ENCODE peak calls at places on chromosome 16, in eight cellular contexts. One of them, this sample, is unnamed.

GRCh38 chr16:57863434-57864160 is 61.3 kb upstream of the KIFC3 start:
- DNase-seq in tibial nerve: peak
- DNase-seq in heart right ventricle: peak
- DNase-seq in ovary: peak
- DNase-seq in neural crest cell: peak
- DNase-seq in heart left ventricle: peak
- DNase-seq in WTC11: peak
- DNase-seq in GM12865: no peak
- DNase-seq in this sample: no peak

GRCh38 chr16:83060-83603 is 5.1 kb downstream of the MPG start:
- DNase-seq in tibial nerve: no peak
- DNase-seq in heart right ventricle: no peak
- DNase-seq in ovary: no peak
- DNase-seq in neural crest cell: no peak
- DNase-seq in heart left ventricle: no peak
- DNase-seq in WTC11: no peak
- DNase-seq in GM12865: no peak
- DNase-seq in this sample: no peak

GRCh38 chr16:73846292-73846849 is 450.2 kb upstream of the PSMD7 start:
- DNase-seq in tibial nerve: no peak
- DNase-seq in heart right ventricle: no peak
- DNase-seq in ovary: no peak
- DNase-seq in neural crest cell: no peak
- DNase-seq in heart left ventricle: no peak
- DNase-seq in WTC11: peak
- DNase-seq in GM12865: no peak
- DNase-seq in this sample: no peak

GRCh38 chr16:23726710-23727109 is 13.7 kb upstream of the ERN2 start:
- DNase-seq in tibial nerve: no peak
- DNase-seq in heart right ventricle: no peak
- DNase-seq in ovary: no peak
- DNase-seq in neural crest cell: no peak
- DNase-seq in heart left ventricle: no peak
- DNase-seq in WTC11: no peak
- DNase-seq in GM12865: no peak
- DNase-seq in this sample: no peak

GRCh38 chr16:85126731-85127662 is 14.7 kb upstream of the CIBAR2 start:
- DNase-seq in tibial nerve: no peak
- DNase-seq in heart right ventricle: no peak
- DNase-seq in ovary: peak
- DNase-seq in neural crest cell: no peak
- DNase-seq in heart left ventricle: no peak
- DNase-seq in WTC11: peak
- DNase-seq in GM12865: no peak
- DNase-seq in this sample: peak

GRCh38 chr16:19822534-19822933 is 62.1 kb downstream of the GPRC5B start:
- DNase-seq in tibial nerve: no peak
- DNase-seq in heart right ventricle: no peak
- DNase-seq in ovary: no peak
- DNase-seq in neural crest cell: no peak
- DNase-seq in heart left ventricle: no peak
- DNase-seq in WTC11: no peak
- DNase-seq in GM12865: no peak
- DNase-seq in this sample: no peak

GRCh38 chr16:53703590-53704444 is at the start of the genes FTO and RPGRIP1L:
- DNase-seq in tibial nerve: peak
- DNase-seq in heart right ventricle: peak
- DNase-seq in ovary: peak
- DNase-seq in neural crest cell: peak
- DNase-seq in heart left ventricle: peak
- DNase-seq in WTC11: peak
- DNase-seq in GM12865: peak
- DNase-seq in this sample: peak

GRCh38 chr16:74568961-74569631 is 37.8 kb downstream of the GLG1 start:
- DNase-seq in tibial nerve: no peak
- DNase-seq in heart right ventricle: no peak
- DNase-seq in ovary: no peak
- DNase-seq in neural crest cell: no peak
- DNase-seq in heart left ventricle: no peak
- DNase-seq in WTC11: no peak
- DNase-seq in GM12865: no peak
- DNase-seq in this sample: no peak

GRCh38 chr16:62256406-62256805 is 220.2 kb upstream of the CDH8 start:
- DNase-seq in tibial nerve: no peak
- DNase-seq in heart right ventricle: no peak
- DNase-seq in ovary: no peak
- DNase-seq in neural crest cell: no peak
- DNase-seq in heart left ventricle: no peak
- DNase-seq in WTC11: no peak
- DNase-seq in GM12865: no peak
- DNase-seq in this sample: no peak

GRCh38 chr16:53504161-53504663 is 1.2 kb upstream of the AKTIP start:
- DNase-seq in tibial nerve: peak
- DNase-seq in heart right ventricle: peak
- DNase-seq in ovary: peak
- DNase-seq in neural crest cell: peak
- DNase-seq in heart left ventricle: peak
- DNase-seq in WTC11: peak
- DNase-seq in GM12865: peak
- DNase-seq in this sample: peak

GRCh38 chr16:1146409-1146808 is 6.5 kb upstream of the CACNA1H start:
- DNase-seq in tibial nerve: no peak
- DNase-seq in heart right ventricle: no peak
- DNase-seq in ovary: peak
- DNase-seq in neural crest cell: no peak
- DNase-seq in heart left ventricle: no peak
- DNase-seq in WTC11: peak
- DNase-seq in GM12865: no peak
- DNase-seq in this sample: peak

GRCh38 chr16:77674888-77675287 is 47.4 kb upstream of the NUDT7 start:
- DNase-seq in tibial nerve: no peak
- DNase-seq in heart right ventricle: no peak
- DNase-seq in ovary: no peak
- DNase-seq in neural crest cell: no peak
- DNase-seq in heart left ventricle: no peak
- DNase-seq in WTC11: no peak
- DNase-seq in GM12865: no peak
- DNase-seq in this sample: no peak

GRCh38 chr16:71762186-71762585 is 37.7 kb upstream of the PHLPP2 start:
- DNase-seq in tibial nerve: no peak
- DNase-seq in heart right ventricle: no peak
- DNase-seq in ovary: no peak
- DNase-seq in neural crest cell: no peak
- DNase-seq in heart left ventricle: no peak
- DNase-seq in WTC11: no peak
- DNase-seq in GM12865: no peak
- DNase-seq in this sample: no peak

GRCh38 chr16:13168091-13168572 is 266.7 kb downstream of the SHISA9 start:
- DNase-seq in tibial nerve: no peak
- DNase-seq in heart right ventricle: no peak
- DNase-seq in ovary: no peak
- DNase-seq in neural crest cell: no peak
- DNase-seq in heart left ventricle: no peak
- DNase-seq in WTC11: peak
- DNase-seq in GM12865: no peak
- DNase-seq in this sample: no peak

GRCh38 chr16:46975165-46975564 is 1.7 kb upstream of the DNAJA2 start:
- DNase-seq in tibial nerve: no peak
- DNase-seq in heart right ventricle: no peak
- DNase-seq in ovary: no peak
- DNase-seq in neural crest cell: no peak
- DNase-seq in heart left ventricle: no peak
- DNase-seq in WTC11: no peak
- DNase-seq in GM12865: no peak
- DNase-seq in this sample: no peak

GRCh38 chr16:69378760-69379159 is 7.0 kb downstream of the TERF2 start:
- DNase-seq in tibial nerve: no peak
- DNase-seq in heart right ventricle: no peak
- DNase-seq in ovary: no peak
- DNase-seq in neural crest cell: no peak
- DNase-seq in heart left ventricle: no peak
- DNase-seq in WTC11: no peak
- DNase-seq in GM12865: no peak
- DNase-seq in this sample: no peak

GRCh38 chr16:13036600-13036999 is 135.2 kb downstream of the SHISA9 start:
- DNase-seq in tibial nerve: peak
- DNase-seq in heart right ventricle: peak
- DNase-seq in ovary: no peak
- DNase-seq in neural crest cell: peak
- DNase-seq in heart left ventricle: no peak
- DNase-seq in WTC11: peak
- DNase-seq in GM12865: peak
- DNase-seq in this sample: peak

GRCh38 chr16:52597772-52598483 is 51.0 kb upstream of the TOX3 start:
- DNase-seq in tibial nerve: no peak
- DNase-seq in heart right ventricle: no peak
- DNase-seq in ovary: no peak
- DNase-seq in neural crest cell: no peak
- DNase-seq in heart left ventricle: no peak
- DNase-seq in WTC11: no peak
- DNase-seq in GM12865: no peak
- DNase-seq in this sample: no peak

GRCh38 chr16:54361813-54362212 is 75.2 kb upstream of the IRX3 start:
- DNase-seq in tibial nerve: no peak
- DNase-seq in heart right ventricle: no peak
- DNase-seq in ovary: no peak
- DNase-seq in neural crest cell: no peak
- DNase-seq in heart left ventricle: no peak
- DNase-seq in WTC11: no peak
- DNase-seq in GM12865: no peak
- DNase-seq in this sample: no peak

GRCh38 chr16:24853830-24854229 is 8.1 kb downstream of the SLC5A11 start:
- DNase-seq in tibial nerve: no peak
- DNase-seq in heart right ventricle: no peak
- DNase-seq in ovary: peak
- DNase-seq in neural crest cell: no peak
- DNase-seq in heart left ventricle: no peak
- DNase-seq in WTC11: no peak
- DNase-seq in GM12865: no peak
- DNase-seq in this sample: no peak

GRCh38 chr16:58727028-58727781 is 6.9 kb downstream of the GOT2 start:
- DNase-seq in tibial nerve: no peak
- DNase-seq in heart right ventricle: no peak
- DNase-seq in ovary: no peak
- DNase-seq in neural crest cell: no peak
- DNase-seq in heart left ventricle: no peak
- DNase-seq in WTC11: no peak
- DNase-seq in GM12865: no peak
- DNase-seq in this sample: no peak

GRCh38 chr16:46768809-46769208 is 20.7 kb upstream of the MYLK3 start:
- DNase-seq in tibial nerve: no peak
- DNase-seq in heart right ventricle: no peak
- DNase-seq in ovary: no peak
- DNase-seq in neural crest cell: no peak
- DNase-seq in heart left ventricle: no peak
- DNase-seq in WTC11: no peak
- DNase-seq in GM12865: no peak
- DNase-seq in this sample: no peak

GRCh38 chr16:3095869-3096268 is 3.2 kb downstream of the ZSCAN10 start:
- DNase-seq in tibial nerve: no peak
- DNase-seq in heart right ventricle: peak
- DNase-seq in ovary: no peak
- DNase-seq in neural crest cell: no peak
- DNase-seq in heart left ventricle: no peak
- DNase-seq in WTC11: no peak
- DNase-seq in GM12865: peak
- DNase-seq in this sample: peak
- TF ChIP-seq CTCF in tibial nerve: no peak
- TF ChIP-seq CTCF in heart right ventricle: no peak
- TF ChIP-seq CTCF in ovary: no peak
- TF ChIP-seq CTCF in neural crest cell: peak
- TF ChIP-seq CTCF in heart left ventricle: peak
- TF ChIP-seq CTCF in WTC11: no peak
- TF ChIP-seq CTCF in GM12865: peak
- TF ChIP-seq CTCF in this sample: peak

GRCh38 chr16:31298958-31299357 is 39.2 kb downstream of the ITGAM start:
- DNase-seq in tibial nerve: no peak
- DNase-seq in heart right ventricle: no peak
- DNase-seq in ovary: no peak
- DNase-seq in neural crest cell: no peak
- DNase-seq in heart left ventricle: no peak
- DNase-seq in WTC11: no peak
- DNase-seq in GM12865: no peak
- DNase-seq in this sample: no peak
- TF ChIP-seq CTCF in tibial nerve: no peak
- TF ChIP-seq CTCF in heart right ventricle: no peak
- TF ChIP-seq CTCF in ovary: no peak
- TF ChIP-seq CTCF in neural crest cell: no peak
- TF ChIP-seq CTCF in heart left ventricle: peak
- TF ChIP-seq CTCF in WTC11: no peak
- TF ChIP-seq CTCF in GM12865: peak
- TF ChIP-seq CTCF in this sample: no peak

GRCh38 chr16:56530872-56531271 is 11.0 kb upstream of the BBS2 start:
- DNase-seq in tibial nerve: no peak
- DNase-seq in heart right ventricle: no peak
- DNase-seq in ovary: no peak
- DNase-seq in neural crest cell: no peak
- DNase-seq in heart left ventricle: no peak
- DNase-seq in WTC11: no peak
- DNase-seq in GM12865: no peak
- DNase-seq in this sample: no peak

GRCh38 chr16:56534847-56535383 is 15.1 kb upstream of the BBS2 start:
- DNase-seq in tibial nerve: no peak
- DNase-seq in heart right ventricle: no peak
- DNase-seq in ovary: no peak
- DNase-seq in neural crest cell: no peak
- DNase-seq in heart left ventricle: no peak
- DNase-seq in WTC11: no peak
- DNase-seq in GM12865: no peak
- DNase-seq in this sample: no peak

GRCh38 chr16:56538331-56538730 is 18.5 kb upstream of the BBS2 start:
- DNase-seq in tibial nerve: no peak
- DNase-seq in heart right ventricle: no peak
- DNase-seq in ovary: no peak
- DNase-seq in neural crest cell: no peak
- DNase-seq in heart left ventricle: no peak
- DNase-seq in WTC11: no peak
- DNase-seq in GM12865: no peak
- DNase-seq in this sample: no peak

DNA sequence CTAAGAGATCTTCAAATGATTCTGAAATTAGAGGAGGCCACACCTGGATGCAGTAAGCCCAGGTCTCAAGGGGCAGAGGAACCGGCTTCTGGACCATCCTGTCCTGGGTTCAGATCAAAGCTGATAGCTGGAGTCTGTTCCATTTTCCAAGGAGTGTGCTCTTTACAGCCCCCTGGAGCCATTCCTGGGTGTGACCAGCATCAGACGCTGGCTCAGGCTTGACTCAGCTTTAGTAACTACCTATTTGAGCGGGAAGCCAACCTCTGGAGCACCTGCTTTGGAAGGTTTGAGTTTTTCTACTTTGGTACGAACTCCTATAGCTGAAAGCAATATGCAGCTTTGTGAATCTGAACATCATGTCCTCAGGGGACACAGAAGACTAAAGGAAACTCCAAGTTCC is 12.9 kb upstream of the BBS2 start:
- DNase-seq in tibial nerve: no peak
- DNase-seq in heart right ventricle: no peak
- DNase-seq in ovary: no peak
- DNase-seq in neural crest cell: no peak
- DNase-seq in heart left ventricle: no peak
- DNase-seq in WTC11: peak
- DNase-seq in GM12865: no peak
- DNase-seq in this sample: no peak
- TF ChIP-seq CTCF in tibial nerve: no peak
- TF ChIP-seq CTCF in heart right ventricle: no peak
- TF ChIP-seq CTCF in ovary: no peak
- TF ChIP-seq CTCF in neural crest cell: no peak
- TF ChIP-seq CTCF in heart left ventricle: no peak
- TF ChIP-seq CTCF in WTC11: no peak
- TF ChIP-seq CTCF in GM12865: no peak
- TF ChIP-seq CTCF in this sample: no peak

GRCh38 chr16:68022728-68023537 is at the start of the genes DDX28 and DUS2:
- DNase-seq in tibial nerve: peak
- DNase-seq in heart right ventricle: peak
- DNase-seq in ovary: peak
- DNase-seq in neural crest cell: peak
- DNase-seq in heart left ventricle: peak
- DNase-seq in WTC11: peak
- DNase-seq in GM12865: peak
- DNase-seq in this sample: peak
- TF ChIP-seq CTCF in tibial nerve: no peak
- TF ChIP-seq CTCF in heart right ventricle: no peak
- TF ChIP-seq CTCF in ovary: no peak
- TF ChIP-seq CTCF in neural crest cell: no peak
- TF ChIP-seq CTCF in heart left ventricle: no peak
- TF ChIP-seq CTCF in WTC11: no peak
- TF ChIP-seq CTCF in GM12865: no peak
- TF ChIP-seq CTCF in this sample: no peak